ENCODE peak calls at places on chromosomes 4 and X, in four cellular contexts. V is AG10803, X is testis, J is fibroblast of the aortic adventitia. M is an unnamed sample.

GRCh38 chr4:15765910-15766703 is 12.0 kb upstream of the CD38 start:
- DNase-seq in V (no peak), X (no peak), J (no peak), M (peak; percentile 46)

GRCh38 chr4:6991771-6992557 is 51.2 kb upstream of the TADA2B start:
- DNase-seq in V (peak; percentile 83), X (peak; percentile 78), J (peak; percentile 93), M (no peak)

GRCh38 chr4:82811838-82812672 is 13.5 kb upstream of the SCD5 start:
- DNase-seq in V (no peak), X (no peak), J (no peak), M (no peak)

GRCh38 chr4:139559095-139559490 is 3.1 kb upstream of the SETD7 start:
- DNase-seq in V (no peak), X (no peak), J (no peak), M (no peak)

GRCh38 chr4:10783351-10783750 is 98.8 kb upstream of the CLNK start:
- DNase-seq in V (peak; percentile 66), X (peak; percentile 19), J (peak; percentile 83), M (no peak)

GRCh38 chrX:27964432-27964831 is 16.8 kb downstream of the DCAF8L1 start:
- DNase-seq in V (no peak), X (no peak), J (peak; percentile 0), M (no peak)

GRCh38 chr4:189081831-189082230 is 858.8 kb upstream of the FRG1 start:
- DNase-seq in V (peak; percentile 22), X (no peak), J (no peak), M (no peak)

GRCh38 chrX:114075073-114075673 is 508.7 kb upstream of the HTR2C start:
- DNase-seq in V (no peak), X (no peak), J (peak; percentile 2), M (no peak)

DNA sequence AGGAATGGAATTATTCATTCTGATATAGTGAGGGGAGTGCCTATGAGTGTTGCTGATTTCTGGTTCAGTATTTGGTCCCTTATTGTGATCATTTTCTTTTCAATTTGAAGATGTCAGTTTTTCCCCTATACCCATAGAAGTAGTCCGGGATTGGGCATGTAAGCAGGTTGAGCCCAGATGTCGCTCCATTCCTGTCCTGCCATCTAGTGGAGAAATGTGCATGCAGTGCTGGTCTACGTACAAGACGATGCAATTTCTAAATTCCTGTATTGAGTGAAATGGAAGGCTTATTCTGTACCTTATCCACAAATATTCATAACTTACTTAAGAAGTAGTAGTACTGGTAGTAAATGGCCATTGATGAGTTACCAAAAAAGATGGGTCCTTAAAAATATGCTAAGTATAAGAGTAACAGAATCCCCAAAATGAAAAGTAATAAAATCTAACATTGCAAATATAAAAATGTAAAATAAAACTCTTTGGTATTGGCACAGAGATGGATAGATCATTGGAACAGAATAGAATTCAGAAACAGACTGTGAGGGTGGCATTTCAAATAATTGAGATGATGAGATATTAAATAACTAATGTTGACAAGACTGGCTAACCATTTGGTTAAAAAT is 60.9 kb downstream of the UGT8 start:
- DNase-seq in V (peak; percentile 68), X (peak; percentile 73), J (peak; percentile 74), M (peak; percentile 86)
- TF ChIP-seq CTCF in V (peak; percentile 91), X (peak; percentile 19), J (peak; percentile 93), M (peak; percentile 86)

GRCh38 chr4:73222466-73223257 is 35.9 kb downstream of the ANKRD17 start:
- DNase-seq in V (peak; percentile 94), X (peak; percentile 79), J (peak; percentile 95), M (peak; percentile 42)
- H3K4me3 ChIP-seq in V (peak overlapping the region; percentile 65), X (peak overlapping the region; percentile 58), J (peak overlapping the region; percentile 69), M (no peak overlapping the region)

GRCh38 chr4:78014889-78015886 is 41.9 kb upstream of the FRAS1 start:
- DNase-seq in V (no peak), X (no peak), J (no peak), M (no peak)
- TF ChIP-seq CTCF in V (no peak), X (no peak), J (no peak), M (no peak)

DNA sequence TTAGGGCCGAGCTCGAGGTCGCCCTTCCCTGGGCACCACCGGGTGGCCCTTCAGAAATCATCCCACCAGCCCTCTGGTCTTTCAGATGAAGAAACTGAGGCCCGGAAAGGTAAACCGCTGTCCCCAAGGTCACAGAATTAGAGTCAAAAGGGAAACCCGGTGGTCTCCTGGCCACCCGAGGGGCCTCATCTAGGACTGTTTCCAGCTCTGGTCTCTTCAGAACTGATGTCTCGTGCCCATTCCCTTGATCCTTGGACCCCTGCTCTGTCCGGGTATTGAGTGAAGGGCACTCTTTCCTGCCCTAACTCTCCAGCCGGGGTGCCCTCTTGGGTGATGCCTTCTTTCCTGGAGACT is 841 bp downstream of the HTRA3 start:
- DNase-seq in V (no peak), X (no peak), J (no peak), M (no peak)
- H3K4me3 ChIP-seq in V (no peak overlapping the region), X (peak overlapping the region; percentile 58), J (peak overlapping the region; percentile 55), M (no peak overlapping the region)

GRCh38 chr4:53189011-53189410 is 176.8 kb downstream of the SCFD2 start:
- DNase-seq in V (peak; percentile 88), X (no peak), J (peak; percentile 90), M (no peak)

GRCh38 chr4:53192017-53192416 is 173.8 kb downstream of the SCFD2 start:
- DNase-seq in V (no peak), X (no peak), J (no peak), M (peak; percentile 7)

GRCh38 chr4:53194727-53195126 is 171.1 kb downstream of the SCFD2 start:
- DNase-seq in V (no peak), X (no peak), J (no peak), M (no peak)

GRCh38 chr4:53193111-53193510 is 172.8 kb downstream of the SCFD2 start:
- DNase-seq in V (peak; percentile 37), X (no peak), J (peak; percentile 36), M (no peak)

GRCh38 chr4:53192496-53192895 is 173.4 kb downstream of the SCFD2 start:
- DNase-seq in V (no peak), X (no peak), J (peak; percentile 19), M (no peak)
- TF ChIP-seq CTCF in V (no peak), X (no peak), J (no peak), M (no peak)